ENCODE peak calls at places on chromosomes 4 and X, in nine cellular contexts. One of them, this sample, is unnamed.

GRCh38 chr4:168124008-168124641 is 31.8 kb downstream of the ANXA10 start:
- DNase-seq in sigmoid colon: no peak
- DNase-seq in adrenal gland: no peak
- DNase-seq in esophagus squamous epithelium: no peak
- DNase-seq in A549: no peak
- DNase-seq in breast epithelium: no peak
- DNase-seq in NB4: no peak
- DNase-seq in stomach: no peak
- DNase-seq in transverse colon: no peak
- DNase-seq in this sample: no peak

GRCh38 chr4:79042079-79042674 is 102.9 kb upstream of the PAQR3 start:
- DNase-seq in sigmoid colon: no peak
- DNase-seq in adrenal gland: no peak
- DNase-seq in esophagus squamous epithelium: no peak
- DNase-seq in A549: no peak
- DNase-seq in breast epithelium: no peak
- DNase-seq in NB4: peak
- DNase-seq in stomach: no peak
- DNase-seq in transverse colon: no peak
- DNase-seq in this sample: peak

GRCh38 chr4:179695175-179695574 is 2252.9 kb upstream of the AGA start:
- DNase-seq in sigmoid colon: no peak
- DNase-seq in adrenal gland: no peak
- DNase-seq in esophagus squamous epithelium: no peak
- DNase-seq in A549: no peak
- DNase-seq in breast epithelium: no peak
- DNase-seq in NB4: peak
- DNase-seq in stomach: no peak
- DNase-seq in transverse colon: no peak
- DNase-seq in this sample: no peak

GRCh38 chr4:95510877-95511276 is 37.9 kb downstream of the UNC5C start:
- DNase-seq in sigmoid colon: no peak
- DNase-seq in adrenal gland: peak
- DNase-seq in esophagus squamous epithelium: no peak
- DNase-seq in A549: no peak
- DNase-seq in breast epithelium: no peak
- DNase-seq in NB4: no peak
- DNase-seq in stomach: no peak
- DNase-seq in transverse colon: no peak
- DNase-seq in this sample: no peak

GRCh38 chr4:21656832-21657231 is 291.7 kb downstream of the KCNIP4 start:
- DNase-seq in sigmoid colon: no peak
- DNase-seq in adrenal gland: peak
- DNase-seq in esophagus squamous epithelium: no peak
- DNase-seq in A549: no peak
- DNase-seq in breast epithelium: no peak
- DNase-seq in NB4: no peak
- DNase-seq in stomach: no peak
- DNase-seq in transverse colon: no peak
- DNase-seq in this sample: no peak

GRCh38 chr4:72786401-72786990 is 217.5 kb upstream of the ADAMTS3 start:
- DNase-seq in sigmoid colon: no peak
- DNase-seq in adrenal gland: no peak
- DNase-seq in esophagus squamous epithelium: no peak
- DNase-seq in A549: no peak
- DNase-seq in breast epithelium: no peak
- DNase-seq in NB4: no peak
- DNase-seq in stomach: no peak
- DNase-seq in transverse colon: no peak
- DNase-seq in this sample: no peak

GRCh38 chr4:147581601-147582350 is 35.4 kb upstream of the TMEM184C start:
- DNase-seq in sigmoid colon: no peak
- DNase-seq in adrenal gland: no peak
- DNase-seq in esophagus squamous epithelium: no peak
- DNase-seq in A549: no peak
- DNase-seq in breast epithelium: no peak
- DNase-seq in NB4: no peak
- DNase-seq in stomach: no peak
- DNase-seq in transverse colon: no peak
- DNase-seq in this sample: no peak

GRCh38 chrX:43882294-43882681 is at the start of gene MAOB:
- DNase-seq in sigmoid colon: peak
- DNase-seq in adrenal gland: peak
- DNase-seq in esophagus squamous epithelium: no peak
- DNase-seq in A549: no peak
- DNase-seq in breast epithelium: no peak
- DNase-seq in NB4: peak
- DNase-seq in stomach: peak
- DNase-seq in transverse colon: peak
- DNase-seq in this sample: peak

GRCh38 chr4:43932448-43932847 is 516.2 kb downstream of the KCTD8 start:
- DNase-seq in sigmoid colon: no peak
- DNase-seq in adrenal gland: no peak
- DNase-seq in esophagus squamous epithelium: no peak
- DNase-seq in A549: no peak
- DNase-seq in breast epithelium: no peak
- DNase-seq in NB4: no peak
- DNase-seq in stomach: no peak
- DNase-seq in transverse colon: no peak
- DNase-seq in this sample: no peak

GRCh38 chr4:15855804-15856475 is 77.8 kb downstream of the CD38 start:
- DNase-seq in sigmoid colon: peak
- DNase-seq in adrenal gland: peak
- DNase-seq in esophagus squamous epithelium: no peak
- DNase-seq in A549: no peak
- DNase-seq in breast epithelium: no peak
- DNase-seq in NB4: no peak
- DNase-seq in stomach: no peak
- DNase-seq in transverse colon: no peak
- DNase-seq in this sample: no peak

GRCh38 chr4:152515678-152516077 is 20.2 kb downstream of the FBXW7 start:
- DNase-seq in sigmoid colon: no peak
- DNase-seq in adrenal gland: no peak
- DNase-seq in esophagus squamous epithelium: no peak
- DNase-seq in A549: no peak
- DNase-seq in breast epithelium: no peak
- DNase-seq in NB4: no peak
- DNase-seq in stomach: no peak
- DNase-seq in transverse colon: no peak
- DNase-seq in this sample: no peak

GRCh38 chr4:46404961-46405360 is 15.0 kb upstream of the GABRA2 start:
- DNase-seq in sigmoid colon: no peak
- DNase-seq in adrenal gland: no peak
- DNase-seq in esophagus squamous epithelium: no peak
- DNase-seq in A549: no peak
- DNase-seq in breast epithelium: peak
- DNase-seq in NB4: no peak
- DNase-seq in stomach: no peak
- DNase-seq in transverse colon: peak
- DNase-seq in this sample: no peak

GRCh38 chrX:100408643-100409315 is 1.3 kb downstream of the PCDH19 start:
- DNase-seq in sigmoid colon: no peak
- DNase-seq in adrenal gland: no peak
- DNase-seq in esophagus squamous epithelium: no peak
- DNase-seq in A549: no peak
- DNase-seq in breast epithelium: no peak
- DNase-seq in NB4: no peak
- DNase-seq in stomach: no peak
- DNase-seq in transverse colon: no peak
- DNase-seq in this sample: no peak

GRCh38 chrX:100409316-100410082 is 574 bp downstream of the PCDH19 start:
- DNase-seq in sigmoid colon: no peak
- DNase-seq in adrenal gland: no peak
- DNase-seq in esophagus squamous epithelium: no peak
- DNase-seq in A549: no peak
- DNase-seq in breast epithelium: no peak
- DNase-seq in NB4: no peak
- DNase-seq in stomach: no peak
- DNase-seq in transverse colon: no peak
- DNase-seq in this sample: no peak

GRCh38 chrX:100410901-100411801 is 1.1 kb upstream of the PCDH19 start:
- DNase-seq in sigmoid colon: peak
- DNase-seq in adrenal gland: no peak
- DNase-seq in esophagus squamous epithelium: no peak
- DNase-seq in A549: no peak
- DNase-seq in breast epithelium: no peak
- DNase-seq in NB4: no peak
- DNase-seq in stomach: no peak
- DNase-seq in transverse colon: no peak
- DNase-seq in this sample: no peak

GRCh38 chrX:100411802-100412333 is 1.8 kb upstream of the PCDH19 start:
- DNase-seq in sigmoid colon: no peak
- DNase-seq in adrenal gland: no peak
- DNase-seq in esophagus squamous epithelium: no peak
- DNase-seq in A549: no peak
- DNase-seq in breast epithelium: no peak
- DNase-seq in NB4: no peak
- DNase-seq in stomach: no peak
- DNase-seq in transverse colon: no peak
- DNase-seq in this sample: no peak

DNA sequence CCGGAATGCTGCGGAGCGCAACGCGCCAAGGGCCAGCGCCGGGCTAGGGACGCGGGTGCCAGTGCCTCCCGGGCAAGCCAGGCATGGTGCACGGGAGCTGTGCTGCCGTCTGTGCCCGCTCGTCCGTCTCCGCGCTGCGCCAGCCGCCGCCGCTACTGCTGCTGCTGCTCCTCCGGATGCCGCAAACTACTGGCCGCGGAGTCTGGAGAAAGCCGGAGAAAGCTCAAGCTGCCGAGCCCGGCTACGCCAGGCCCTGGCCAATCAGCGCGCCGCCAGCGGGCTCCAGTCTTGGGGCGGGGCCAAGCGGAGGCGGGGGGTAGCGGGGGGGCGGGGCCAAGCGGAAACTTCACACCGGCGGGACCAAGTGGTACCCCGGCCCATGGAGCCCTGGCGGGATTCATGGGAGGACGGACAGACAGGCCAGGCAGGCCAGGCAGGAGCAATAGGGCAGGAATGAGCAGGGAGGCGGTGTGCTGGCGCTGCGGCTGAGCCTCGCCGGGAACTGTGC is at the start of gene PCDH19:
- DNase-seq in sigmoid colon: peak
- DNase-seq in adrenal gland: peak
- DNase-seq in esophagus squamous epithelium: no peak
- DNase-seq in A549: peak
- DNase-seq in breast epithelium: no peak
- DNase-seq in NB4: no peak
- DNase-seq in stomach: peak
- DNase-seq in transverse colon: peak
- DNase-seq in this sample: peak
- TF ChIP-seq POLR2A in sigmoid colon: no peak
- TF ChIP-seq POLR2A in adrenal gland: peak
- TF ChIP-seq POLR2A in esophagus squamous epithelium: peak
- TF ChIP-seq POLR2A in A549: no peak
- TF ChIP-seq POLR2A in breast epithelium: no peak
- TF ChIP-seq POLR2A in NB4: no peak
- TF ChIP-seq POLR2A in stomach: no peak
- TF ChIP-seq POLR2A in transverse colon: peak
- TF ChIP-seq POLR2A in this sample: no peak

DNA sequence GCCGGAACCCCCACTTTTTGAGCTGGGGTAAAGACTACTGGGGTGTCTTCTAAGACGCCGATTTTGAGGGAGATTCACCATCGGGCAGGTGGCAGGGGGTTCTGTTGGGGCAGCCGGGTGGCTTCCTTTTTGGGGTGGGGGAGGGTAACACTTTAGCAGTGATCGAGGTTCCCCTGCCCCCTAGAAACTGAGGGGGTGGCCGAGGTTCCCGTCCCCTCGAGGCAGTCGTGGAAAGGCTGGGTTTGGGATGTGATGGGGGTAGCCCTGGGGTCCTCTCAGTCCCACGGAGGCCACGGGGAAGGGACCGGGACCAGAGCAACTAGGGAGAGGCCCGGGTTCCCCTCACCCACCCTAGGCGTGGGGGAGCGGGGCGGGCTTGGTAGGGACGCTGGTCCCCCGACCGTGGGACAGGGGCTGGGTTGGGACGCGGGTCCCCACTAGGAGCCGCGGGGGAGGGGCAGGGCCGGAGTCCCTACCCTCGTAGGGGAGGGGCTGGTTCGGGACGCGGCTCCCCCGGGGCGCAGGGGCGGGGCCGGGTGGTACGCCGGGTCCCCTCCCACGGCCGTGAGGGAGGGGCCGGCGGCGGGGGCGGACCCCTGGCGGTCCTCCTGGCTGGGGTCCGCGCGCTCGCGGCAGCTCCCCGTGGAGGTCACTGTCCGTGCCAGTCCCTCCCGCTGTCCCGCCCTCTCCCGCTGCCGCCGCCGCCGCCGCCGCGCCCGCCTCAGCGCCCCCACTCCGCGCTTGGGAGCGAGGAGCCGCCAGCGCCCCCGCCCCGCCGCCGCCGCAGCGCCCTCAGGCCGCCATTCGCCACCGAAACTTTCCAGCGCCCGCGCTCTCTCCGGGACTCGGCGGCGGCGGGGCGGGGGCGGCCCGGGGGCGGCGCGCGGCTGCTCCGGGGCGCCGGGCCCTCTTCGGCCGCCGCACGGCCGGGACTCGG is at the start of gene TBL1X:
- DNase-seq in sigmoid colon: peak
- DNase-seq in adrenal gland: peak
- DNase-seq in esophagus squamous epithelium: no peak
- DNase-seq in A549: peak
- DNase-seq in breast epithelium: no peak
- DNase-seq in NB4: peak
- DNase-seq in stomach: peak
- DNase-seq in transverse colon: peak
- DNase-seq in this sample: peak
- TF ChIP-seq POLR2A in sigmoid colon: no peak
- TF ChIP-seq POLR2A in adrenal gland: peak
- TF ChIP-seq POLR2A in esophagus squamous epithelium: peak
- TF ChIP-seq POLR2A in A549: no peak
- TF ChIP-seq POLR2A in breast epithelium: no peak
- TF ChIP-seq POLR2A in NB4: no peak
- TF ChIP-seq POLR2A in stomach: no peak
- TF ChIP-seq POLR2A in transverse colon: no peak
- TF ChIP-seq POLR2A in this sample: no peak

GRCh38 chr4:7647932-7648812 is 213.4 kb upstream of the PSAPL1 start:
- DNase-seq in sigmoid colon: peak
- DNase-seq in adrenal gland: peak
- DNase-seq in esophagus squamous epithelium: no peak
- DNase-seq in A549: no peak
- DNase-seq in breast epithelium: no peak
- DNase-seq in NB4: peak
- DNase-seq in stomach: no peak
- DNase-seq in transverse colon: no peak
- DNase-seq in this sample: no peak
- TF ChIP-seq POLR2A in sigmoid colon: no peak
- TF ChIP-seq POLR2A in adrenal gland: no peak
- TF ChIP-seq POLR2A in esophagus squamous epithelium: no peak
- TF ChIP-seq POLR2A in A549: no peak
- TF ChIP-seq POLR2A in breast epithelium: no peak
- TF ChIP-seq POLR2A in NB4: no peak
- TF ChIP-seq POLR2A in stomach: no peak
- TF ChIP-seq POLR2A in transverse colon: no peak
- TF ChIP-seq POLR2A in this sample: no peak

DNA sequence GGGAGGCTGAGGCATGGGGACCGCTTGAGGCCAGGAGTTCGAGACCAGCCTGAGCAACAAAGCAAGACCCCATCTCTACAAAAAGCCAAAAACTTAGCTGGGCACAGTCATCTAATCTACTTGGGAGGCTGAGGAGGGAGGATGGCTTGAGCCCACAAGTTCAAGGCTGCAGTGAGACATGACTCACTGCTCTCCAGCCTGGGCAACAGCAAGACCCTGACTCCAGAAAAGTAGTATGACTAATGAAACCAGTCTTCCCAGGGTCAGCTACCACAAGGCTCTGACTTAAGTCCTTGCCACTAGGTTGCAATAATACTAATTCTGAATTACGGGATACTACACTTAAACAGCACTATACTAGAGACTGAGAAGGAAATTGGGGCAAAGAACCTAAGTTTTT is 33.1 kb downstream of the ERVMER34-1 start:
- DNase-seq in sigmoid colon: no peak
- DNase-seq in adrenal gland: peak
- DNase-seq in esophagus squamous epithelium: no peak
- DNase-seq in A549: no peak
- DNase-seq in breast epithelium: no peak
- DNase-seq in NB4: peak
- DNase-seq in stomach: no peak
- DNase-seq in transverse colon: no peak
- DNase-seq in this sample: peak
- TF ChIP-seq POLR2A in sigmoid colon: no peak
- TF ChIP-seq POLR2A in adrenal gland: no peak
- TF ChIP-seq POLR2A in esophagus squamous epithelium: no peak
- TF ChIP-seq POLR2A in A549: no peak
- TF ChIP-seq POLR2A in breast epithelium: no peak
- TF ChIP-seq POLR2A in NB4: no peak
- TF ChIP-seq POLR2A in stomach: no peak
- TF ChIP-seq POLR2A in transverse colon: no peak
- TF ChIP-seq POLR2A in this sample: peak